ENCODE peak calls at places on chromosomes 7 and 10, in eight cellular contexts. G, O, V, X, P, U, K and J are unnamed samples.

GRCh38 chr10:131576341-131577177 is 265.0 kb upstream of the TCERG1L start:
- DNase-seq in G (no peak), O (no peak), V (no peak), X (no peak), P (no peak), U (no peak), K (no peak), J (no peak)

GRCh38 chr10:11611248-11612003 is at the start of gene USP6NL:
- DNase-seq in G (peak), O (peak), V (peak), X (peak), P (peak), U (peak), K (peak), J (peak)

GRCh38 chr10:114917927-114918672 is 19.9 kb upstream of the TRUB1 start:
- DNase-seq in G (no peak), O (no peak), V (no peak), X (peak), P (no peak), U (peak), K (no peak), J (peak)

GRCh38 chr10:4067552-4068254 is 282.7 kb upstream of the KLF6 start:
- DNase-seq in G (no peak), O (no peak), V (no peak), X (no peak), P (no peak), U (no peak), K (no peak), J (peak)

GRCh38 chr10:90746829-90747228 is 111.0 kb downstream of the HTR7 start:
- DNase-seq in G (no peak), O (no peak), V (no peak), X (no peak), P (no peak), U (no peak), K (no peak), J (peak)

GRCh38 chr10:89079991-89080390 is 89.4 kb downstream of the FAS start:
- DNase-seq in G (no peak), O (no peak), V (peak), X (no peak), P (no peak), U (no peak), K (no peak), J (peak)

GRCh38 chr7:158569858-158570239 is 17.8 kb downstream of the PTPRN2 start:
- DNase-seq in G (no peak), O (no peak), V (no peak), X (no peak), P (no peak), U (no peak), K (no peak), J (no peak)

GRCh38 chr7:55018361-55019328 is at the start of gene EGFR:
- DNase-seq in G (no peak), O (no peak), V (peak), X (peak), P (no peak), U (peak), K (no peak), J (peak)

GRCh38 chr7:134071355-134072331 is 55.5 kb upstream of the LRGUK start:
- DNase-seq in G (no peak), O (no peak), V (no peak), X (no peak), P (no peak), U (no peak), K (peak), J (no peak)

GRCh38 chr7:157855452-157856213 is 518.8 kb downstream of the DNAJB6 start:
- DNase-seq in G (no peak), O (no peak), V (no peak), X (no peak), P (no peak), U (no peak), K (no peak), J (no peak)

GRCh38 chr10:35608317-35608672 is 3.2 kb downstream of the GJD4 start:
- DNase-seq in G (no peak), O (no peak), V (no peak), X (no peak), P (no peak), U (no peak), K (no peak), J (no peak)
- H3K4me3 ChIP-seq in G (no peak), O (peak), V (peak), X (peak), P (peak), U (no peak), K (no peak), J (no peak)

GRCh38 chr10:117541909-117542705 is 439 bp upstream of the EMX2 start:
- DNase-seq in G (no peak), O (no peak), V (peak), X (peak), P (no peak), U (peak), K (no peak), J (peak)

GRCh38 chr10:117540640-117541404 is 1.7 kb upstream of the EMX2 start:
- DNase-seq in G (no peak), O (no peak), V (no peak), X (no peak), P (no peak), U (no peak), K (no peak), J (no peak)

GRCh38 chr10:117542706-117543244 is at the start of gene EMX2:
- DNase-seq in G (no peak), O (no peak), V (no peak), X (no peak), P (no peak), U (no peak), K (no peak), J (no peak)

GRCh38 chr10:117539903-117540639 is 2.5 kb upstream of the EMX2 start:
- DNase-seq in G (no peak), O (no peak), V (no peak), X (no peak), P (no peak), U (no peak), K (no peak), J (no peak)

GRCh38 chr10:117541405-117541908 is 1.1 kb upstream of the EMX2 start:
- DNase-seq in G (no peak), O (no peak), V (peak), X (peak), P (no peak), U (no peak), K (no peak), J (peak)
- H3K4me3 ChIP-seq in G (no peak), O (no peak), V (peak), X (peak), P (no peak), U (no peak), K (no peak), J (peak)

DNA sequence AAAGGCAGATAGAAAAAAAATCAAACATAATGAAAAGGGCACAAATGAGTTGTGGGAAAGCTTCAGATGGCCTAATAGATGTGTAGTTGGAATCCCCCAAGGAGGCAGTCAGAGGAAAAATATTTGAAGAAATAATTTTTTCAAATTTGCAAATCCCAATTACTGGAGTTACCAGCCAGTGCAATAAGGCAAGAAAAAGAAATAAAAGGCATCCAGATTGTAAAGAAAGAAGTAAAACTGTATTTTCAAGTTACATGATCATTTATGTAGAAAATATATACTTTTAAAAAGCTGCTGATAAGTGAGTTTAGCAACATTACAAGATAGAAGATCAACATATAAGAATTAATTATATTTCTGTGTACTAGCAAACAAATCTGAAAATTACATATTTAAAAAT is 329.0 kb downstream of the SDK1 start:
- DNase-seq in G (no peak), O (no peak), V (no peak), X (no peak), P (no peak), U (no peak), K (no peak), J (no peak)
- H3K4me3 ChIP-seq in G (no peak), O (no peak), V (no peak), X (no peak), P (no peak), U (no peak), K (no peak), J (no peak)

GRCh38 chr10:21519981-21520436 is 5.5 kb downstream of the SKIDA1 start:
- DNase-seq in G (no peak), O (no peak), V (peak), X (peak), P (no peak), U (peak), K (no peak), J (peak)
- H3K4me3 ChIP-seq in G (no peak), O (no peak), V (peak), X (peak), P (no peak), U (peak), K (peak), J (peak)

DNA sequence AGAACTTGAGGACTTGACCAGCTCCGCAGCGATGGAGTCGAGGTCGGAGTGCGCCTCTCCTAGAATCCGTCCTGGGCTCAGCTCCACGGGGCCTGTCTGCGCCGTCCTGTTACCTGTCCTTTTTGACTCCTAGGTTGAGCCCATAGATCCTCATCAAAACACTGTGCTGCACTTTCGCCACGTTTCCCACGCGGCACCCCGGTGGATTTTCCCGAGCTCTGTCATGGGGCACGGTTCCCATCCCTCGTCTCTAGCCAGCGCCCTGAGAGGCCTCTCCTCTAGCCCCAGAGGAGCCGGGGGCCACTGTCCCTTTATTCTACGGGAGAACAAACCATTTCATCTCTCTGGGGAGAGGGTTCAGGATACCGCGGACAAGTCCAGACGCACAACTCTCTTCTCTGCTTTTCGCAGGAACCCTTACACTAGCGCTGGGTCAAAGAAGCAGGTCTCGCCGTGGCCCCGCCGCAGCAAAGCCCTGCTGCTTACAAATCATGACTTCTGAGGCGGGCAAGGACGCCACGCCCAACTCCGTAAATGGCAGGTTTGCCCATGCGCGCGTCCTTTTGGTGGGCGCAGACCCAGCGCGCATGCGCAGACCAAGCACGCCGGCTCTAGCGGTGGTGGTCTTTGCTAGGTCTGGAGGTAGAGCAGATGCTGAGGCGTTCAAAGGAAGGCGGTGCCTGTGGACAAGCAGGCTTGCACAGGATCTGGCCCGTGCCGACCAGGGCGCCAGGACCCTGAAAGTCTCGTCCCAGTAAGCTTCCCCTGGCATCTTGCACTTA is 10.3 kb upstream of the ANKRD7 start:
- DNase-seq in G (peak), O (peak), V (peak), X (peak), P (peak), U (peak), K (peak), J (peak)
- H3K4me3 ChIP-seq in G (peak), O (peak), V (peak), X (peak), P (peak), U (peak), K (peak), J (peak)

DNA sequence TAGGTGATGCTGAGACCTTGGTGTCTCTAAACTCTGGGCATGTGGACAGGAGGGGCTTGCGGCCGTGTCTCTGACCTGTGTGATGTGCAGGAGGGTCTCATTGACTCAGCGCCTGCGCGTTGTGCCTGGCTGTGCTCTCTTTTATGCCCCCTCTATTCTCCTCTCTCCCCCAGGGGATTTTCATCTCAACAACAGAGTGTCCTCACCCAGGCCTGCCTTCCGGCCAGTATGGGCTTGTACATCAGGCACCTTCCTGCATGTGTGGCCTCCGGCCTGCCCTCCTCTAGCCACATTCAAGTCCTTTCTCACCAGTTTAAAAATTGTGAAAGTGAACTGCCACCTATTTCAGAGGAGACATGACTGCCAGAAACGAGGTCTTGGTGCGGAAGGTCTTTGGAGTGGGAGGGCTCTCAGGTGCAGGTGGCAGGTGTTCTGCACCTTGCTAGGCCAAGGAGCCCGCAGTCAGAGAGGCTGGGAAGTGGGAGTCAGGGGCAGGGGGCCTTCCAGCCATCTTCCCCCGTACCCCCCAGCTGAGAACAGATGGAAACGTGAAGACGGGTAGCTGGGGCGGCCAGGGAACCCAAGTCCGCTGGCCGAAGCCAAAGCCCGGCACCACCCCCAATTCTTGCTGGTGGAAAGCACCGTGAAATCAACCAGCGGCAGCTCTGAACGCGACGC is 531 bp upstream of the INTS15 start:
- DNase-seq in G (no peak), O (no peak), V (no peak), X (no peak), P (no peak), U (no peak), K (no peak), J (no peak)
- H3K4me3 ChIP-seq in G (peak), O (peak), V (peak), X (peak), P (no peak), U (peak), K (peak), J (peak)

GRCh38 chr7:151349507-151349853 is 7.9 kb downstream of the NUB1 start:
- DNase-seq in G (no peak), O (no peak), V (no peak), X (no peak), P (no peak), U (no peak), K (peak), J (no peak)

GRCh38 chr7:151352512-151352911 is 10.9 kb downstream of the NUB1 start:
- DNase-seq in G (no peak), O (no peak), V (no peak), X (no peak), P (no peak), U (no peak), K (no peak), J (no peak)

GRCh38 chr7:151348970-151349369 is 7.4 kb downstream of the NUB1 start:
- DNase-seq in G (no peak), O (no peak), V (no peak), X (no peak), P (no peak), U (no peak), K (peak), J (no peak)

GRCh38 chr7:151351027-151351426 is 9.4 kb downstream of the NUB1 start:
- DNase-seq in G (no peak), O (peak), V (no peak), X (no peak), P (no peak), U (no peak), K (peak), J (no peak)

DNA sequence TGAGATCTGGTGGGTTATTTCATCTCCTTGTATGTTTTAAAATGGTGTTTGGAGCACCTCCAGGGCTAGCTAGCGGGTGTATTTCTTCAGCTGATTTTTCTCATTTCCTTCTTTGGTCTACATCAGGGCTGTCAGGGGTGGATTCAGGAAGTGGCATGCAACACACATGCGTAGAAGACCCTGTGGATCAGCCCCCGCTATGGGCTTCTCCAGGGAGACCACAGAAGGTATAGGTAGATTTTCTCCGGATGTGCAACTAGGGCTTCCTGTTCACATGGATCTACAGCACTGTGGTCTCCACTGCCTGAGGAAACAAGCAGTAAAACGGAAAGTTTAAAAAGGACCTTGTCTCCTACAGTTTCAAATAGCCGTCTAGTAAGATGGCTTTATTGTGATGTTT is 10.4 kb downstream of the NUB1 start:
- DNase-seq in G (peak), O (peak), V (no peak), X (no peak), P (peak), U (no peak), K (peak), J (no peak)
- H3K4me3 ChIP-seq in G (peak), O (peak), V (no peak), X (no peak), P (no peak), U (no peak), K (no peak), J (no peak)

DNA sequence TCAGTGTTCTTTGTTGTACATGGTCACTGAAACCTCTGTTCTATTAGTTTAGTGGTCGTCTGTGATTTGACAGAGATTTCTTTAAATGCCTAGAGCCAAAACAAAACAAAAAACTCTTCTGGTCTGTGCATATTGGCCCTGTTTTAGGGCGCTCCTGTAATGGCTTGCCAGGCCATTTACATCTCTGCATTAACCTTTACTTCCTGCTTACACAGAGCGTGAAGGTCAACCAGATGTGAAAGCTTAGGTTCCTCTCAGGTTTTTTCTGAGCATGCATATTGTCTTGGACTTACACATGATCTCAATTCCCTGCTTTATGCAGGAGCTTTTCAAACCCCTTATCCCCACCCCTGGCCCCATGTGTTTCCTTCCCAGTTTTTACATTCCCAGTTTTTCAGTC is 9.6 kb downstream of the ZNF37A start:
- DNase-seq in G (no peak), O (no peak), V (no peak), X (no peak), P (no peak), U (no peak), K (no peak), J (no peak)
- H3K4me3 ChIP-seq in G (no peak), O (no peak), V (no peak), X (no peak), P (no peak), U (no peak), K (no peak), J (no peak)

DNA sequence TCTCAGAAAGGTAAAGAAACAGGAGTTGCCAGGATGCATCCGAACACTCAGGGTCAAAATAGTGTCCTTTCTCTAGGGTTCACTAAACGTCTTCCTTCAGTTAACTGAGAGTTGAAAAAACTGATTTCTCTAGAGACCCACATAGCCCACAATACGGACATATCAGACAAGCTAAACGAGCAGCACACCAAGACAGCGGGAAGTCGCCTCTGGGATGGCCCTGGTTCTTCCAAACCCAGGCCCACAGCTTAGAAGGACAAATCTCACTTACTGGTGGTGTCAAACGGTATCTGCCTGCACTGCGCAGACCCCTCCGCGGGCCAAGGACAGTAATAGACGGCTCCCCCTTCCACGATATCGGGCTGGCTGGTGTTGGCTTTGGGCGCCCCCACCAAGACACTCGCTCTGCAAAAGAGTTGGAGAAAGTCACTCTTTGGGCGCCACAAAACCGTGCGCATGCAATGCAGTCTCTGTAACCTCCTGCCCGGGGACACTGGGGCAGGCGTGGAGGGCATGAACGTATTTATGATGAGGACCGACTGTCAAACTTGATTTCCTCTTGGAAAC is 1.1 kb downstream of the ITGA8 start:
- DNase-seq in G (no peak), O (no peak), V (no peak), X (no peak), P (no peak), U (no peak), K (no peak), J (no peak)
- H3K4me3 ChIP-seq in G (no peak), O (no peak), V (no peak), X (peak), P (no peak), U (no peak), K (no peak), J (peak)